ENCODE peak calls at places on chromosomes 6 and 20, in six cellular contexts. N is keratinocyte, V is ovary, W is pancreas, B is stomach, M is left ventricle myocardium inferior. Z is an unnamed sample. For H3K27me3, the result is how much of the 10 kb centered on the place peaks cover.

GRCh38 chr20:13147071-13147961 is 73.8 kb upstream of the ISM1 start:
- DNase-seq in M (no peak), V (no peak), N (no peak), B (no peak), W (no peak), Z (no peak)

GRCh38 chr6:167401525-167402194 is 76.8 kb downstream of the TTLL2 start:
- DNase-seq in W (no peak), V (no peak), M (no peak), B (peak), N (no peak), Z (no peak)

GRCh38 chr6:85364354-85364753 is 85.5 kb upstream of the NT5E start:
- DNase-seq in V (no peak), B (no peak), M (no peak), N (peak), W (no peak), Z (no peak)

GRCh38 chr6:146980900-146981329 is 223.3 kb upstream of the STXBP5 start:
- DNase-seq in V (no peak), B (no peak), M (no peak), N (no peak), W (no peak), Z (no peak)

GRCh38 chr6:82118150-82118562 is 129.4 kb downstream of the IBTK start:
- DNase-seq in W (no peak), M (no peak), B (no peak), N (no peak), V (no peak), Z (no peak)

GRCh38 chr6:116572162-116572561 is 858 bp downstream of the RWDD1 start:
- DNase-seq in W (no peak), V (no peak), B (peak), N (no peak), M (peak), Z (no peak)

GRCh38 chr6:7051780-7052440 is 55.9 kb upstream of the RREB1 start:
- DNase-seq in V (peak), M (peak), W (peak), B (peak), N (no peak), Z (no peak)

GRCh38 chr20:52103911-52104545 is 87.6 kb downstream of the ZFP64 start:
- DNase-seq in M (no peak), W (no peak), V (no peak), N (no peak), B (no peak), Z (no peak)

GRCh38 chr20:25220021-25220730 is 24.7 kb downstream of the ENTPD6 start:
- DNase-seq in N (no peak), V (no peak), B (no peak), M (no peak), W (no peak), Z (no peak)

GRCh38 chr6:112037783-112038216 is 16.1 kb upstream of the CCN6 start:
- DNase-seq in W (no peak), V (peak), M (peak), N (no peak), B (peak), Z (peak)

GRCh38 chr6:16950311-16950710 is 151.5 kb upstream of the STMND1 start:
- DNase-seq in W (no peak), M (no peak), V (no peak), N (no peak), B (no peak), Z (no peak)

GRCh38 chr20:23003916-23004315 is 31.2 kb upstream of the SSTR4 start:
- DNase-seq in M (no peak), B (no peak), V (no peak), W (no peak), N (no peak), Z (no peak)

GRCh38 chr6:41734666-41735426 is 562 bp downstream of the TFEB start:
- DNase-seq in B (peak), V (peak), N (no peak), W (peak), M (peak), Z (peak)

GRCh38 chr6:15596241-15596896 is 66.5 kb downstream of the DTNBP1 start:
- DNase-seq in M (no peak), N (no peak), V (no peak), B (no peak), W (no peak), Z (no peak)

GRCh38 chr20:61768926-61769832 is 296.5 kb downstream of the TAF4 start:
- DNase-seq in M (no peak), V (no peak), N (no peak), B (no peak), W (no peak), Z (no peak)

GRCh38 chr20:19911810-19912382 is 105.3 kb upstream of the NAA20 start:
- DNase-seq in V (no peak), W (no peak), N (no peak), M (no peak), B (no peak), Z (no peak)

GRCh38 chr6:16700202-16700997 is 60.9 kb downstream of the ATXN1 start:
- DNase-seq in B (no peak), M (no peak), N (no peak), W (no peak), V (no peak), Z (no peak)

GRCh38 chr6:71349395-71349794 is 60.8 kb downstream of the OGFRL1 start:
- DNase-seq in W (no peak), B (no peak), N (no peak), M (no peak), V (no peak), Z (no peak)

GRCh38 chr6:29255530-29255929 is 46.0 kb upstream of the OR14J1 start:
- DNase-seq in B (no peak), V (no peak), N (no peak), W (no peak), M (no peak), Z (no peak)

GRCh38 chr6:4017058-4017457 is 61.9 kb downstream of the FAM217A start:
- DNase-seq in M (no peak), W (no peak), B (no peak), N (no peak), V (no peak), Z (no peak)
- H3K4me3 ChIP-seq in M (peak), W (no peak), B (no peak), N (peak), V (peak), Z (peak)

GRCh38 chr6:12480379-12480778 is 190.2 kb downstream of the EDN1 start:
- DNase-seq in N (no peak), V (no peak), W (no peak), M (no peak), B (no peak), Z (no peak)

GRCh38 chr6:12483712-12484111 is 193.6 kb downstream of the EDN1 start:
- DNase-seq in B (no peak), V (no peak), W (no peak), M (no peak), N (peak), Z (peak)

GRCh38 chr6:12484519-12484918 is 194.4 kb downstream of the EDN1 start:
- DNase-seq in M (no peak), N (no peak), V (no peak), B (no peak), W (no peak), Z (no peak)

GRCh38 chr6:12481292-12481691 is 191.1 kb downstream of the EDN1 start:
- DNase-seq in W (no peak), B (no peak), M (no peak), V (no peak), N (no peak), Z (no peak)

GRCh38 chr6:12482386-12482785 is 192.2 kb downstream of the EDN1 start:
- DNase-seq in B (no peak), N (no peak), V (no peak), M (no peak), W (no peak), Z (no peak)
- TF ChIP-seq CTCF in B (no peak), N (peak), V (no peak), M (no peak), W (no peak), Z (peak)

GRCh38 chr6:72626126-72626525 is 4.3 kb downstream of the KCNQ5 start:
- DNase-seq in B (no peak), W (no peak), M (no peak), V (no peak), N (no peak), Z (no peak)

GRCh38 chr6:72621243-72622093 is at the start of gene KCNQ5:
- DNase-seq in W (no peak), N (no peak), V (no peak), B (no peak), M (no peak), Z (no peak)

GRCh38 chr6:72623808-72624207 is 1.9 kb downstream of the KCNQ5 start:
- DNase-seq in V (no peak), N (no peak), M (no peak), W (no peak), B (no peak), Z (no peak)

GRCh38 chr6:72622094-72622540 is 253 bp downstream of the KCNQ5 start:
- DNase-seq in N (no peak), M (no peak), W (peak), V (no peak), B (peak), Z (no peak)

DNA sequence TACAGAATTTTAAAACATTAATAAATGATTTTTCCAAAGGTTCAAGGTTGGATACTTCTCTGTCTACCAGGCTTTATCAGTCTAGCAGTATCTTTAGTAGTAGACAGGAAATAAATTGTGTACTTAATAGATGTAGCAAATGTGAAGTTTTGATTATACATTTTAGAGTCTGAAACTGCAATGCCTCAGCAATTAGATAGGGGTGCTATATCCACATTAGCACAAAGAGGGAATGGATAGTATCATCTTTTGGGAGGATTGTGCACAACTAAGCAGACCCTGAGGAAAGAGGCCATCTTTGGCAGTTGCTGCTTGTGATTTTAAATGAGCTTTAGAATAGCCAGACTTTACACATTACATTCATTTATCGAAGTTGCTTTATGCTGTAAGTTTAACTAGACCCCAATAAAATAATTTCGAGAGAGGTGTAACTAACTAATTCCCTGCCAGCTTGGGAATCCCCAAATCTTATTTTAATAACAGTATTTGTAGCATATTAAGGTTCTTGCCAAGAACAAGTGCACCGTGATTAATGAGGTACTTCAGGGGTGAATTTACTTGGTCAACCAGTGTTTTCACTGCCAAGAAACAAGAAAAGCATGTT is 2.8 kb downstream of the KCNQ5 start:
- DNase-seq in B (no peak), N (no peak), V (no peak), W (no peak), M (no peak), Z (no peak)
- H3K27me3 ChIP-seq in B (under half), N (under half), V (under half), W (under half), M (half or more), Z (under half)

GRCh38 chr6:26230336-26230735 is 134.7 kb upstream of the BTN3A2 start:
- DNase-seq in N (no peak), W (no peak), V (no peak), M (no peak), B (no peak), Z (no peak)
- H3K4me3 ChIP-seq in N (no peak), W (no peak), V (no peak), M (no peak), B (no peak), Z (no peak)

GRCh38 chr6:162907876-162908481 is 180.2 kb downstream of the PACRG start:
- DNase-seq in M (no peak), B (no peak), W (no peak), V (no peak), N (peak), Z (no peak)
- TF ChIP-seq CTCF in M (peak), B (no peak), W (no peak), V (no peak), N (peak), Z (peak)

DNA sequence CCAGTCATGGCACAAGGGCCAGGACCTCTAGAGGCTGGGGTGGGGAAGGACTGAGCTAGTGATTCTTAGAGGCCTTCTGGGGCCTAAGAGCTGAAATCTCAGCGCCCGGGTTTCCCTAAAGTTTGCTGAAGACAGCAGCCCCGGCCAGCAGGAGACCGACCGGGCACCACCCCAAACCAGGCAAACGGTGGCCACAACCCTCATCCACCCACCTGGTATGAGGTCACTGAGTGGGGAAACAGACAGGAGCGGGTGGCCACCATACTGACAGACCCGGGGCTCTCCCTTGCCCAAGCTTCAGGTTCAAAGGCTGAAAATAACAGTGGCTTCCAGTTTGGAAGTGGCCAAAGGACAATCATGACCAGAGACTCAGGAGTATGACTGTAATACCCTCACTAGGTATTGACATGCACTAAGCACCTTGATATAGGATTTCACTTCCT is 35.0 kb upstream of the ID1 start:
- DNase-seq in B (no peak), V (no peak), M (no peak), W (no peak), N (no peak), Z (no peak)
- H3K27me3 ChIP-seq in B (under half), V (under half), M (under half), W (under half), N (under half), Z (under half)

GRCh38 chr20:57436223-57436545 is 45.0 kb downstream of the RBM38 start:
- DNase-seq in W (no peak), B (no peak), N (no peak), M (no peak), V (no peak), Z (no peak)
- H3K4me3 ChIP-seq in W (no peak), B (no peak), N (no peak), M (no peak), V (no peak), Z (no peak)

DNA sequence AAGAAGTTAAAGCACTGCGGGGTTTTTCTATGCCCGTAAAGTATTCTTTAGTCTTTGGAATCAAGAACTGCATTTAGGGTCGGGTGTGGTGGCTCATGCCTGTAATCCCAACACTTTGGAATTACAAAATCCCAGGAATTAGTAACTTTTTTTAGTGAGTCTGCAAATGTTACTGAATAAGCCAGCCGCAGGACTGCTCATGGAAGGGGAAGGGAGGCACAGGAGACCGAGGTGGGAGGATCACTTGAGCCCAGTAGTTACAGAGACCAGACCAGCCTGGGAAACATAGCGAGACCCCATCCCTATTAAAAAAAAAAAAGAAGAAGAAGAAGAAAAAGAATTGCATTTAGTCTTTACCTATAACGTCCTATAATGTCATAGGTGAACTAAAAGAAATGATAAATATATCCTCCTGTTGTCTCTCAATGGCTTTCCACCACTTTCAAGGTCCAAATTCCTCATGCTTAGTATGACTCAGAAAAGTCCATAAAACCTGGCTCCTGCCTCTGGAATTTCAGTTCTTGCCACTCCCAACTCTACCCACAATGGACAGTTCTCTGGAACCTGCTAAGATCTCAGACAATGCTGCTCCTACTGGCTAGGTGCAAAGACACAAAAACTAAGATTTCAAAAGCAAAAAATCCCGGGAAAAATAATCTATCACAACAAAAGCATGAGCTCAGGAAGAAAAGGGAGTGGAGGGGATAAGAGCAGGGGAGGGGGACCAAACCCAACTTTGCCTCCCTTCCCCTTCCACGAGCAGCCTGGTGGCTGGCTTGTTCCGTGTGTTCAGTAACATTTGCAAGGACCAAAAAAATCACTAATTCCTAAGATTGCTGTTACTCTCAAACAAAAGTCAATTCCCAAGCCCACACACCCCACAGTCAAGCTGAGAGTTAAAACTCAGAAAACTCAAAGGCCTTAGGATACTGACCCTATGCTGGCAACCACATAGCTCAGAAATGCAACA is 39.0 kb downstream of the B4GALT5 start:
- DNase-seq in N (peak), W (no peak), M (no peak), B (no peak), V (no peak), Z (no peak)
- TF ChIP-seq CTCF in N (no peak), W (no peak), M (no peak), B (no peak), V (no peak), Z (no peak)

DNA sequence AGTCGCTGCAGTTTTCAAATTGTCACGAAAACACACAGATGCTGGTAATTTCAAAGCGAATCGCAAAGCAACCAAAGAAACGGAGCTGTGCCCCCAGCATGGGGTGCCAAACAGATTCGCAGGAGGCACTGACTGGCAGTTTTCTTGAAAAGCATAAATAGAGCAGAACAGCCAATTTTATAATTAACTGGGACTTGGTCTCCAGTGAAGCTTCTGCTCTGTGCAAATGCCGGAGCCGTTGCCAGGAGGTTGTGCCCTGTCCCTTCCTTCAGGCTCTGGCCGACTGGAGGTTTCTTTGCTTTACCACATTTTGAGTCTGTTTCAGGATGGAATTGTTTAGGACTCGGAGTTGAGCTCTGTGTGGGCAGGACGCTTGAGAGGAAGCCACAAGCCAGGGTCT is 18.9 kb downstream of the ARHGAP40 start:
- DNase-seq in B (no peak), N (no peak), W (no peak), V (no peak), M (no peak), Z (no peak)
- H3K27me3 ChIP-seq in B (under half), N (under half), W (under half), V (under half), M (half or more), Z (under half)

DNA sequence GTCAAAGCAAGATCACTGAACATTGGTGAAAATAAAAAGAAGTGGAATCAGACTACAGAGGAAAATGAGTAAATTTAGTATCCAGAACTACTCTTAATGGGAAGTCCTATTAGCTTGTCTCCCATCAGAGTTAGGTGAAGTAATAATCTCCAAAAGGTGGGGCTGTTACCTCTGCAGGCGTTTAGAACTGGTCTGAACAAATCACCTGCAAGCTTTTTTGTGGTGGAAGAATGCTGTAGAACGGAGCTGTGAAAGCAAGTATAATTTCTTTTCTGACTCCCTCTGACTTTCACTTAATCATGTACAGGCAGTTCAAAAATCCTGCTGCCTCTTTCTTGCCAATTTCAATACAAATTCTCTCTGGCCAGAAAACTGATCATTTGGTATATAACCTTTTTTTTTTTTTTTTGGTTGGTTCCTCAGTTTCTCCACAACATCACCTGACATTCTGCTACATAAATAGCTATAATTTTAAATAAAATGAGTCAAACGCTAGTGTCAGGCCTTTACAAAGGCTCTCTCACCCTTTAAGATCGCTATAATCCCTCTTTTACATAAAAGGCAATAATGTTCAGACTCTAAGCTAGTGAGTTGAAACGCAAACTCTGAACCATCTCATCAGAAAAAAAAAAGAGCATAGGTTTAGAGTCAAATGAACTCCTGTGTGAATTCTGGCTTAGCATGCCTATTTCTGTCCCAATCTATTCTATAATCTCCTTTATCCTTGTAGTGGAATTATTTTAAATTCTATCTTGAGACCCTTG is 38.8 kb downstream of the CITED2 start:
- DNase-seq in N (peak), W (no peak), V (no peak), B (no peak), M (no peak), Z (no peak)
- H3K4me3 ChIP-seq in N (peak), W (no peak), V (no peak), B (no peak), M (no peak), Z (no peak)